ENCODE peak calls at places on chromosomes 6 and 20, in five cellular contexts. C is putamen, L is mesothelial cell of epicardium, H is iris pigment epithelial cell, O is cerebellar cortex. I is an unnamed sample.

GRCh38 chr20:31699801-31700728 is 22.6 kb downstream of the BCL2L1 start:
- DNase-seq in C (no peak), L (no peak), H (no peak), O (no peak), I (no peak)

GRCh38 chr20:56422131-56422823 is 10.2 kb downstream of the CASS4 start:
- DNase-seq in C (no peak), L (no peak), H (peak), O (no peak), I (no peak)

GRCh38 chr6:104462811-104463599 is 396.7 kb downstream of the HACE1 start:
- DNase-seq in C (no peak), L (no peak), H (peak), O (no peak), I (no peak)

GRCh38 chr20:10502098-10502526 is 67.0 kb downstream of the SLX4IP start:
- DNase-seq in C (no peak), L (no peak), H (no peak), O (no peak), I (no peak)

GRCh38 chr20:19867940-19868371 is 109.9 kb downstream of the RIN2 start:
- DNase-seq in C (no peak), L (no peak), H (peak), O (no peak), I (no peak)

GRCh38 chr6:166402582-166403277 is 20.0 kb upstream of the MPC1 start:
- DNase-seq in C (no peak), L (no peak), H (peak), O (no peak), I (no peak)

GRCh38 chr6:149440735-149441662 is 40.9 kb downstream of the SUMO4 start:
- DNase-seq in C (no peak), L (no peak), H (no peak), O (no peak), I (no peak)

GRCh38 chr6:144006731-144007454 is 1.2 kb downstream of the PLAGL1 start:
- DNase-seq in C (no peak), L (no peak), H (peak), O (peak), I (peak)

GRCh38 chr20:35302421-35303335 is 10.5 kb upstream of the FAM83C start:
- DNase-seq in C (no peak), L (no peak), H (peak), O (no peak), I (no peak)

GRCh38 chr20:53692465-53693067 is 98.9 kb upstream of the ZNF217 start:
- DNase-seq in C (no peak), L (no peak), H (peak), O (no peak), I (no peak)

GRCh38 chr6:166877349-166877748 is 79.0 kb downstream of the RNASET2 start:
- DNase-seq in C (no peak), L (no peak), H (no peak), O (no peak), I (no peak)

GRCh38 chr6:7721654-7722053 is 4.2 kb upstream of the BMP6 start:
- DNase-seq in C (no peak), L (no peak), H (peak), O (peak), I (peak)

GRCh38 chr6:27250955-27251671 is 3.6 kb downstream of the PRSS16 start:
- DNase-seq in C (no peak), L (peak), H (peak), O (peak), I (peak)

GRCh38 chr6:36717871-36718540 is 20.4 kb downstream of the RAB44 start:
- DNase-seq in C (no peak), L (no peak), H (no peak), O (no peak), I (no peak)

GRCh38 chr6:98824907-98825601 is 9.3 kb upstream of the POU3F2 start:
- DNase-seq in C (no peak), L (no peak), H (no peak), O (no peak), I (no peak)

GRCh38 chr20:46573234-46573633 is 22.8 kb upstream of the OCSTAMP start:
- DNase-seq in C (no peak), L (no peak), H (no peak), O (no peak), I (no peak)

GRCh38 chr6:42403415-42403814 is 48.3 kb downstream of the TRERF1 start:
- DNase-seq in C (no peak), L (no peak), H (peak), O (no peak), I (no peak)

GRCh38 chr6:81834141-81834621 is 81.7 kb upstream of the TENT5A start:
- DNase-seq in C (no peak), L (no peak), H (peak), O (no peak), I (no peak)

GRCh38 chr6:79384845-79385244 is 150.4 kb upstream of the HMGN3 start:
- DNase-seq in C (no peak), L (no peak), H (peak), O (no peak), I (no peak)

GRCh38 chr6:83517500-83517899 is 5.2 kb downstream of the PRSS35 start:
- DNase-seq in C (no peak), L (no peak), H (no peak), O (no peak), I (no peak)

GRCh38 chr6:150281767-150282166 is 87.0 kb upstream of the IYD start:
- DNase-seq in C (no peak), L (no peak), H (no peak), O (peak), I (peak)

GRCh38 chr20:10478205-10478604 is 43.1 kb downstream of the SLX4IP start:
- DNase-seq in C (no peak), L (no peak), H (no peak), O (no peak), I (no peak)

GRCh38 chr20:62239278-62239879 is 1.1 kb downstream of the OSBPL2 start:
- DNase-seq in C (no peak), L (no peak), H (no peak), O (no peak), I (no peak)

GRCh38 chr20:41304413-41305079 is 13.0 kb downstream of the ZHX3 start:
- DNase-seq in C (no peak), L (no peak), H (no peak), O (no peak), I (peak)